ENCODE peak calls at places on chromosomes 4 and X, in four cellular contexts. One of them, this sample, is unnamed.
A peak's percentile ranks its signal among the peaks of the same experiment; 100 is the strongest.

GRCh38 chr4:1207603-1208265 is 35.4 kb upstream of the SPON2 start:
- DNase-seq in GM10248: no peak
- DNase-seq in mesothelial cell of epicardium: peak; percentile 22
- DNase-seq in HFF-Myc: no peak
- DNase-seq in this sample: peak; percentile 91

GRCh38 chr4:100933628-100934027 is 413.7 kb downstream of the PPP3CA start:
- DNase-seq in GM10248: no peak
- DNase-seq in mesothelial cell of epicardium: no peak
- DNase-seq in HFF-Myc: peak; percentile 2
- DNase-seq in this sample: no peak

GRCh38 chr4:147732516-147733193 is 767 bp downstream of the ARHGAP10 start:
- DNase-seq in GM10248: peak; percentile 32
- DNase-seq in mesothelial cell of epicardium: no peak
- DNase-seq in HFF-Myc: no peak
- DNase-seq in this sample: no peak

GRCh38 chrX:147343467-147343866 is 528.9 kb upstream of the CXorf51A start:
- DNase-seq in GM10248: no peak
- DNase-seq in mesothelial cell of epicardium: no peak
- DNase-seq in HFF-Myc: no peak
- DNase-seq in this sample: no peak

GRCh38 chr4:98997176-98997575 is 1.7 kb downstream of the METAP1 start:
- DNase-seq in GM10248: no peak
- DNase-seq in mesothelial cell of epicardium: no peak
- DNase-seq in HFF-Myc: no peak
- DNase-seq in this sample: no peak

GRCh38 chr4:154743683-154744340 is at the start of gene LRAT:
- DNase-seq in GM10248: peak; percentile 35
- DNase-seq in mesothelial cell of epicardium: peak; percentile 52
- DNase-seq in HFF-Myc: no peak
- DNase-seq in this sample: no peak

GRCh38 chr4:151034829-151035228 is 19.7 kb upstream of the LRBA start:
- DNase-seq in GM10248: no peak
- DNase-seq in mesothelial cell of epicardium: no peak
- DNase-seq in HFF-Myc: no peak
- DNase-seq in this sample: no peak

GRCh38 chr4:139786494-139787354 is 121.1 kb downstream of the MGST2 start:
- DNase-seq in GM10248: peak; percentile 28
- DNase-seq in mesothelial cell of epicardium: no peak
- DNase-seq in HFF-Myc: no peak
- DNase-seq in this sample: no peak

GRCh38 chrX:14801136-14801535 is 71.7 kb downstream of the FANCB start:
- DNase-seq in GM10248: no peak
- DNase-seq in mesothelial cell of epicardium: no peak
- DNase-seq in HFF-Myc: no peak
- DNase-seq in this sample: no peak

GRCh38 chr4:80306255-80306654 is 29.3 kb upstream of the CFAP299 start:
- DNase-seq in GM10248: no peak
- DNase-seq in mesothelial cell of epicardium: no peak
- DNase-seq in HFF-Myc: no peak
- DNase-seq in this sample: no peak

GRCh38 chr4:125765936-125766335 is 451.2 kb downstream of the FAT4 start:
- DNase-seq in GM10248: no peak
- DNase-seq in mesothelial cell of epicardium: no peak
- DNase-seq in HFF-Myc: no peak
- DNase-seq in this sample: no peak

GRCh38 chrX:138874271-138874670 is 162.8 kb upstream of the FGF13 start:
- DNase-seq in GM10248: no peak
- DNase-seq in mesothelial cell of epicardium: no peak
- DNase-seq in HFF-Myc: no peak
- DNase-seq in this sample: no peak

GRCh38 chr4:97300561-97300960 is 842.7 kb downstream of the STPG2 start:
- DNase-seq in GM10248: no peak
- DNase-seq in mesothelial cell of epicardium: no peak
- DNase-seq in HFF-Myc: no peak
- DNase-seq in this sample: no peak

GRCh38 chr4:110622841-110623709 is at the start of gene PITX2:
- DNase-seq in GM10248: peak; percentile 82
- DNase-seq in mesothelial cell of epicardium: peak; percentile 99
- DNase-seq in HFF-Myc: peak; percentile 87
- DNase-seq in this sample: peak; percentile 93

GRCh38 chrX:12949927-12950656 is 24.8 kb upstream of the TMSB4X start:
- DNase-seq in GM10248: peak; percentile 59
- DNase-seq in mesothelial cell of epicardium: no peak
- DNase-seq in HFF-Myc: no peak
- DNase-seq in this sample: no peak

GRCh38 chr4:120299631-120300030 is 233.0 kb upstream of the MAD2L1 start:
- DNase-seq in GM10248: no peak
- DNase-seq in mesothelial cell of epicardium: no peak
- DNase-seq in HFF-Myc: no peak
- DNase-seq in this sample: no peak

GRCh38 chrX:39905946-39906345 is 191.8 kb downstream of the BCOR start:
- DNase-seq in GM10248: no peak
- DNase-seq in mesothelial cell of epicardium: no peak
- DNase-seq in HFF-Myc: no peak
- DNase-seq in this sample: peak; percentile 44

GRCh38 chr4:174365018-174365587 is 81.4 kb downstream of the CEP44 start:
- DNase-seq in GM10248: no peak
- DNase-seq in mesothelial cell of epicardium: no peak
- DNase-seq in HFF-Myc: no peak
- DNase-seq in this sample: no peak

GRCh38 chr4:28973591-28974350 is 1746.4 kb upstream of the PCDH7 start:
- DNase-seq in GM10248: no peak
- DNase-seq in mesothelial cell of epicardium: no peak
- DNase-seq in HFF-Myc: no peak
- DNase-seq in this sample: no peak

GRCh38 chrX:13360146-13360545 is 40.3 kb upstream of the ATXN3L start:
- DNase-seq in GM10248: no peak
- DNase-seq in mesothelial cell of epicardium: no peak
- DNase-seq in HFF-Myc: no peak
- DNase-seq in this sample: no peak

GRCh38 chr4:83438719-83439118 is 16.9 kb downstream of the HELQ start:
- DNase-seq in GM10248: no peak
- DNase-seq in mesothelial cell of epicardium: no peak
- DNase-seq in HFF-Myc: no peak
- DNase-seq in this sample: no peak

GRCh38 chr4:115850799-115851509 is 737.5 kb upstream of the NDST4 start:
- DNase-seq in GM10248: no peak
- DNase-seq in mesothelial cell of epicardium: no peak
- DNase-seq in HFF-Myc: no peak
- DNase-seq in this sample: no peak

GRCh38 chrX:48468693-48469691 is 1.1 kb downstream of the SLC38A5 start:
- DNase-seq in GM10248: peak; percentile 52
- DNase-seq in mesothelial cell of epicardium: no peak
- DNase-seq in HFF-Myc: no peak
- DNase-seq in this sample: no peak

GRCh38 chr4:127601029-127601428 is 31.7 kb upstream of the INTU start:
- DNase-seq in GM10248: no peak
- DNase-seq in mesothelial cell of epicardium: no peak
- DNase-seq in HFF-Myc: no peak
- DNase-seq in this sample: no peak

GRCh38 chrX:141732031-141732430 is 33.5 kb upstream of the SPANXD start:
- DNase-seq in GM10248: no peak
- DNase-seq in mesothelial cell of epicardium: no peak
- DNase-seq in HFF-Myc: no peak
- DNase-seq in this sample: no peak

GRCh38 chr4:98970386-98970785 is 25.1 kb upstream of the METAP1 start:
- DNase-seq in GM10248: no peak
- DNase-seq in mesothelial cell of epicardium: no peak
- DNase-seq in HFF-Myc: no peak
- DNase-seq in this sample: no peak

GRCh38 chrX:25022499-25023325 is 6.9 kb upstream of the ARX start:
- DNase-seq in GM10248: no peak
- DNase-seq in mesothelial cell of epicardium: no peak
- DNase-seq in HFF-Myc: no peak
- DNase-seq in this sample: no peak

GRCh38 chr4:47704693-47705325 is 133.1 kb downstream of the CORIN start:
- DNase-seq in GM10248: peak; percentile 15
- DNase-seq in mesothelial cell of epicardium: no peak
- DNase-seq in HFF-Myc: no peak
- DNase-seq in this sample: no peak

GRCh38 chr4:159097785-159098184 is 5.1 kb upstream of the RAPGEF2 start:
- DNase-seq in GM10248: no peak
- DNase-seq in mesothelial cell of epicardium: no peak
- DNase-seq in HFF-Myc: no peak
- DNase-seq in this sample: no peak

GRCh38 chrX:101659601-101660063 is at the start of gene ARMCX2:
- DNase-seq in GM10248: peak; percentile 62
- DNase-seq in mesothelial cell of epicardium: no peak
- DNase-seq in HFF-Myc: no peak
- DNase-seq in this sample: no peak

GRCh38 chrX:96770315-96770714 is 85.7 kb downstream of the DIAPH2 start:
- DNase-seq in GM10248: no peak
- DNase-seq in mesothelial cell of epicardium: no peak
- DNase-seq in HFF-Myc: no peak
- DNase-seq in this sample: no peak

GRCh38 chrX:20060961-20061868 is 55.5 kb downstream of the MAP7D2 start:
- DNase-seq in GM10248: no peak
- DNase-seq in mesothelial cell of epicardium: no peak
- DNase-seq in HFF-Myc: no peak
- DNase-seq in this sample: no peak

GRCh38 chrX:102765794-102766193 is 45.3 kb downstream of the GPRASP3 start:
- DNase-seq in GM10248: no peak
- DNase-seq in mesothelial cell of epicardium: no peak
- DNase-seq in HFF-Myc: peak; percentile 27
- DNase-seq in this sample: no peak

GRCh38 chr4:7044415-7044930 is 1.3 kb downstream of the TADA2B start:
- DNase-seq in GM10248: no peak
- DNase-seq in mesothelial cell of epicardium: no peak
- DNase-seq in HFF-Myc: no peak
- DNase-seq in this sample: peak; percentile 65

GRCh38 chrX:34130980-34131744 is 952 bp downstream of the FAM47A start:
- DNase-seq in GM10248: no peak
- DNase-seq in mesothelial cell of epicardium: no peak
- DNase-seq in HFF-Myc: no peak
- DNase-seq in this sample: peak; percentile 83

GRCh38 chrX:40105791-40106676 is 8.3 kb upstream of the BCOR start:
- DNase-seq in GM10248: no peak
- DNase-seq in mesothelial cell of epicardium: no peak
- DNase-seq in HFF-Myc: no peak
- DNase-seq in this sample: no peak

GRCh38 chrX:67568769-67569168 is 24.9 kb downstream of the AR start:
- DNase-seq in GM10248: no peak
- DNase-seq in mesothelial cell of epicardium: no peak
- DNase-seq in HFF-Myc: no peak
- DNase-seq in this sample: no peak

GRCh38 chrX:13165266-13165665 is 120.8 kb upstream of the FAM9C start:
- DNase-seq in GM10248: no peak
- DNase-seq in mesothelial cell of epicardium: no peak
- DNase-seq in HFF-Myc: no peak
- DNase-seq in this sample: no peak

DNA sequence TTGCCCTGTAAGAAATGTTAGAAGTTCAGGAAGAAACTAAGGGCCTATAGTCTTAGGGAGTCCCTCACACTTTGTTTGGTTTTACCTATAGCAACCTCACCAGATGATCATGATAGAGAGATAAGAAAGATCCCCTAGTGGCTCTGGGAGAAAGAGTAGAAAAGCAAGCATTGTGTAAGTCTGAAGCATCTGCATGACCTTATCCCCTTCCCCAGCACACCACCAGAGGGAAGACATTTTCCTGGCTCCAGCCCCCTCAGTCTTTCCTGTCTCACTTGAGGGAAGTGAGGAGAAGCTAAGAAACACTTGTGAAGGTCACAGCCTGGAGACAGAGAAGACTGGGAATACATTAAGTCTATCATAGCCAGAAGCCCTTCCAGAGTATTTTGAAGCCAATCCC is 154.0 kb downstream of the EVC2 start:
- DNase-seq in GM10248: no peak
- DNase-seq in mesothelial cell of epicardium: no peak
- DNase-seq in HFF-Myc: no peak
- DNase-seq in this sample: no peak
- TF ChIP-seq CTCF in GM10248: no peak
- TF ChIP-seq CTCF in mesothelial cell of epicardium: no peak
- TF ChIP-seq CTCF in HFF-Myc: no peak
- TF ChIP-seq CTCF in this sample: no peak

DNA sequence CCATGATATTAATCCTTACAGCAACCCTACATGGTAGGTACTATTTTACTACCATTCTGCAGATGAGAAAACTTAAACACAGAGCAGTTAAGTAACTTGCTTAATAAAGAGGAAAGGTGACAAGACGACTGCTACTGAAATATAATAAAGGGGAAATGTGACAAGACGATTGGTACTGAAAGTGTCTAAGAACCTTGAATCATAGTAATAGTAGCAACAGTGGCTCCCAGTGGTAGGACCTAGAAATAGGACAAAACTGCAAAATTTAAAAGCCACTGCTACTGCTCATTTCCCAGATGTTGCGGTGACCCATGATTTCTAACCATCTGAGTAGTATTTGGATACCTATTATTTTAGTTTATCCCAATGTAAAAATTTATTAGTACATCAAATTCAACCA is 89.5 kb downstream of the TASL start:
- DNase-seq in GM10248: peak; percentile 25
- DNase-seq in mesothelial cell of epicardium: no peak
- DNase-seq in HFF-Myc: no peak
- DNase-seq in this sample: no peak
- TF ChIP-seq CTCF in GM10248: no peak
- TF ChIP-seq CTCF in mesothelial cell of epicardium: no peak
- TF ChIP-seq CTCF in HFF-Myc: no peak
- TF ChIP-seq CTCF in this sample: peak; percentile 74

GRCh38 chr4:37948542-37948941 is 11.7 kb upstream of the PTTG2 start:
- DNase-seq in GM10248: no peak
- DNase-seq in mesothelial cell of epicardium: no peak
- DNase-seq in HFF-Myc: no peak
- DNase-seq in this sample: no peak

GRCh38 chr4:37953620-37954325 is 6.4 kb upstream of the PTTG2 start:
- DNase-seq in GM10248: no peak
- DNase-seq in mesothelial cell of epicardium: no peak
- DNase-seq in HFF-Myc: no peak
- DNase-seq in this sample: no peak

GRCh38 chr4:37946503-37947179 is 13.6 kb upstream of the PTTG2 start:
- DNase-seq in GM10248: no peak
- DNase-seq in mesothelial cell of epicardium: no peak
- DNase-seq in HFF-Myc: no peak
- DNase-seq in this sample: no peak

GRCh38 chr4:37951465-37952352 is 8.5 kb upstream of the PTTG2 start:
- DNase-seq in GM10248: no peak
- DNase-seq in mesothelial cell of epicardium: no peak
- DNase-seq in HFF-Myc: no peak
- DNase-seq in this sample: no peak

GRCh38 chr4:37949636-37950426 is 10.4 kb upstream of the PTTG2 start:
- DNase-seq in GM10248: no peak
- DNase-seq in mesothelial cell of epicardium: no peak
- DNase-seq in HFF-Myc: no peak
- DNase-seq in this sample: no peak
- TF ChIP-seq CTCF in GM10248: no peak
- TF ChIP-seq CTCF in mesothelial cell of epicardium: no peak
- TF ChIP-seq CTCF in HFF-Myc: no peak
- TF ChIP-seq CTCF in this sample: no peak

GRCh38 chrX:137352101-137352660 is 213.7 kb upstream of the ZIC3 start:
- DNase-seq in GM10248: no peak
- DNase-seq in mesothelial cell of epicardium: no peak
- DNase-seq in HFF-Myc: no peak
- DNase-seq in this sample: no peak
- TF ChIP-seq CTCF in GM10248: no peak
- TF ChIP-seq CTCF in mesothelial cell of epicardium: no peak
- TF ChIP-seq CTCF in HFF-Myc: no peak
- TF ChIP-seq CTCF in this sample: no peak

This sample was measured in chondrocyte.